ENCODE peak calls at places on chromosomes 2 and 18, in four cellular contexts. One of them, this sample, is unnamed.

GRCh38 chr2:84619784-84620371 is 103.6 kb downstream of the DNAH6 start:
- DNase-seq in uterus: no peak
- DNase-seq in body of pancreas: no peak
- DNase-seq in suprapubic skin: no peak
- DNase-seq in this sample: no peak

GRCh38 chr2:200310545-200310971 is 4.1 kb downstream of the SPATS2L start:
- DNase-seq in uterus: no peak
- DNase-seq in body of pancreas: no peak
- DNase-seq in suprapubic skin: no peak
- DNase-seq in this sample: no peak

GRCh38 chr2:25253153-25253617 is 84.8 kb upstream of the POMC start:
- DNase-seq in uterus: no peak
- DNase-seq in body of pancreas: no peak
- DNase-seq in suprapubic skin: no peak
- DNase-seq in this sample: no peak

GRCh38 chr2:132651115-132652099 is 18.6 kb downstream of the LYPD1 start:
- DNase-seq in uterus: no peak
- DNase-seq in body of pancreas: peak
- DNase-seq in suprapubic skin: no peak
- DNase-seq in this sample: no peak

GRCh38 chr2:239813261-239814135 is 211.6 kb downstream of the NDUFA10 start:
- DNase-seq in uterus: peak
- DNase-seq in body of pancreas: peak
- DNase-seq in suprapubic skin: peak
- DNase-seq in this sample: peak

GRCh38 chr2:237575869-237576862 is 9.8 kb downstream of the PRLH start:
- DNase-seq in uterus: no peak
- DNase-seq in body of pancreas: no peak
- DNase-seq in suprapubic skin: no peak
- DNase-seq in this sample: no peak

GRCh38 chr18:961644-962355 is 57.1 kb downstream of the ADCYAP1 start:
- DNase-seq in uterus: peak
- DNase-seq in body of pancreas: no peak
- DNase-seq in suprapubic skin: no peak
- DNase-seq in this sample: no peak

GRCh38 chr18:12891561-12891960 is 7.5 kb upstream of the PTPN2 start:
- DNase-seq in uterus: no peak
- DNase-seq in body of pancreas: no peak
- DNase-seq in suprapubic skin: no peak
- DNase-seq in this sample: no peak

GRCh38 chr2:199985625-199986207 is 30.3 kb downstream of the MAIP1 start:
- DNase-seq in uterus: peak
- DNase-seq in body of pancreas: peak
- DNase-seq in suprapubic skin: no peak
- DNase-seq in this sample: peak

GRCh38 chr2:166126014-166126639 is 1.7 kb downstream of the SCN1A start:
- DNase-seq in uterus: no peak
- DNase-seq in body of pancreas: no peak
- DNase-seq in suprapubic skin: no peak
- DNase-seq in this sample: no peak

GRCh38 chr18:79625924-79626561 is 53.6 kb upstream of the CTDP1 start:
- DNase-seq in uterus: peak
- DNase-seq in body of pancreas: peak
- DNase-seq in suprapubic skin: no peak
- DNase-seq in this sample: no peak

GRCh38 chr18:58784601-58785137 is 80.0 kb upstream of the ZNF532 start:
- DNase-seq in uterus: no peak
- DNase-seq in body of pancreas: no peak
- DNase-seq in suprapubic skin: no peak
- DNase-seq in this sample: no peak

GRCh38 chr2:99695856-99696255 is 206.0 kb upstream of the REV1 start:
- DNase-seq in uterus: no peak
- DNase-seq in body of pancreas: no peak
- DNase-seq in suprapubic skin: no peak
- DNase-seq in this sample: no peak

GRCh38 chr2:67289921-67290371 is 107.2 kb upstream of the ETAA1 start:
- DNase-seq in uterus: no peak
- DNase-seq in body of pancreas: no peak
- DNase-seq in suprapubic skin: no peak
- DNase-seq in this sample: no peak

GRCh38 chr18:28884304-28884703 is 707.4 kb upstream of the CDH2 start:
- DNase-seq in uterus: no peak
- DNase-seq in body of pancreas: no peak
- DNase-seq in suprapubic skin: no peak
- DNase-seq in this sample: no peak

GRCh38 chr2:33022989-33023731 is 76.4 kb downstream of the LTBP1 start:
- DNase-seq in uterus: no peak
- DNase-seq in body of pancreas: no peak
- DNase-seq in suprapubic skin: no peak
- DNase-seq in this sample: no peak

GRCh38 chr2:120845281-120845680 is 109.6 kb downstream of the GLI2 start:
- DNase-seq in uterus: peak
- DNase-seq in body of pancreas: peak
- DNase-seq in suprapubic skin: peak
- DNase-seq in this sample: peak

GRCh38 chr2:47056875-47057731 is 98.0 kb downstream of the STPG4 start:
- DNase-seq in uterus: peak
- DNase-seq in body of pancreas: no peak
- DNase-seq in suprapubic skin: no peak
- DNase-seq in this sample: peak

GRCh38 chr2:7015007-7015950 is 98.1 kb downstream of the RNF144A start:
- DNase-seq in uterus: no peak
- DNase-seq in body of pancreas: no peak
- DNase-seq in suprapubic skin: no peak
- DNase-seq in this sample: no peak

GRCh38 chr2:25062461-25062860 is 20.6 kb downstream of the EFR3B start:
- DNase-seq in uterus: no peak
- DNase-seq in body of pancreas: no peak
- DNase-seq in suprapubic skin: no peak
- DNase-seq in this sample: no peak

GRCh38 chr2:64296150-64296500 is 151.9 kb upstream of the PELI1 start:
- DNase-seq in uterus: no peak
- DNase-seq in body of pancreas: no peak
- DNase-seq in suprapubic skin: no peak
- DNase-seq in this sample: no peak

GRCh38 chr2:198296665-198297308 is 492.4 kb downstream of the PLCL1 start:
- DNase-seq in uterus: peak
- DNase-seq in body of pancreas: peak
- DNase-seq in suprapubic skin: no peak
- DNase-seq in this sample: no peak

GRCh38 chr2:10271509-10271908 is 31.2 kb upstream of the HPCAL1 start:
- DNase-seq in uterus: no peak
- DNase-seq in body of pancreas: no peak
- DNase-seq in suprapubic skin: no peak
- DNase-seq in this sample: peak

DNA sequence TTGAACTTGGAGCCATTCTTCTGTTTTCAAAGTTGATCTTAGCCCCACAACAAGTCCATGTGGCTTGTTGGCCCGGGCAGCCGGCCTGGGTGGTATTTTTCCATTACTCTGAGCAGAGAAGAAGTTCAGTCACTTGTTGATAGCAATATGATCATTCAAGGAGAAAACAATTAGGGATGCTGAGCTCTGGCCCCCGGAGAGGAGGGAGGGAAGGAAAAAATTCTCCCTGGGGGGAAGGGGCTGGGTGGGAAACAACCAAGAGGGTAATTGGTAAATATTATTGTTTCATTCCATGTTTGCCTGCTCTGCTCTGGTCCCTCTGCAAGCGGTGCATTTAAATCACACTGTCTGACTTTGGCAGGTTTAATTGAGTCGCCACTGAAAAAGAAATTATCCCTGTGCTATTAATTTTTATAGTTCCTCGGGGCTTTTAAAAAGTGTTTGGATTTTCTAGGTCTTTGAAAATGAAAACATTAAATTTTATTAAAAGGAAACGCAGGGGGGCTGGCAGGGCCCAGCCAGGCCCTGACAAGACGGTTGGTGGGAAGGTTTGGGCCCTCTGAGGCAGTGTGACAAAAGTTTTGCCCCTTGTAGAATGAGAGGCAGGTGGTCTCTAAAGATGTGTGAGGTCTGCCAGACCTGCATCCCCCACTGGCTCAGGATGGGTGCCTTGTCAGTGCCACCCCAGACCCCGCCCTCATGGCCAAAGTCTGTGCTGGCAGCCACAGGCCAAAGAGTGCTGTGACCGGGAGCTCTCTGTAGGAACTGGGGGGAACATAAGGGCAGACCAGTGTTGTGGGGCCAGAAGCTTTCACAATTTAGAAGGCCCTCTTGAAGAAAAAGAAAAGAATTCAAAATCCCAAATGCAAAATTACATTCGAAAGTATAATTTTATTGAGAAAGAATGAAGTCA is 52.5 kb upstream of the SLC14A2 start:
- DNase-seq in uterus: peak
- DNase-seq in body of pancreas: no peak
- DNase-seq in suprapubic skin: no peak
- DNase-seq in this sample: peak
- H3K27ac ChIP-seq in uterus: peak
- H3K27ac ChIP-seq in body of pancreas: no peak
- H3K27ac ChIP-seq in suprapubic skin: peak
- H3K27ac ChIP-seq in this sample: peak

GRCh38 chr2:232550351-232551261 is at the start of the genes EIF4E2 and TIGD1:
- DNase-seq in uterus: peak
- DNase-seq in body of pancreas: peak
- DNase-seq in suprapubic skin: peak
- DNase-seq in this sample: peak
- TF ChIP-seq POLR2A in uterus: peak
- TF ChIP-seq POLR2A in body of pancreas: peak
- TF ChIP-seq POLR2A in suprapubic skin: peak
- TF ChIP-seq POLR2A in this sample: peak

GRCh38 chr2:210965472-210965871 is 409.1 kb downstream of the CPS1 start:
- DNase-seq in uterus: no peak
- DNase-seq in body of pancreas: no peak
- DNase-seq in suprapubic skin: no peak
- DNase-seq in this sample: no peak

GRCh38 chr2:210961249-210961648 is 404.9 kb downstream of the CPS1 start:
- DNase-seq in uterus: no peak
- DNase-seq in body of pancreas: no peak
- DNase-seq in suprapubic skin: no peak
- DNase-seq in this sample: no peak

GRCh38 chr2:210963386-210963785 is 407.0 kb downstream of the CPS1 start:
- DNase-seq in uterus: no peak
- DNase-seq in body of pancreas: no peak
- DNase-seq in suprapubic skin: no peak
- DNase-seq in this sample: no peak

GRCh38 chr2:210966330-210966729 is 409.9 kb downstream of the CPS1 start:
- DNase-seq in uterus: no peak
- DNase-seq in body of pancreas: no peak
- DNase-seq in suprapubic skin: no peak
- DNase-seq in this sample: no peak

DNA sequence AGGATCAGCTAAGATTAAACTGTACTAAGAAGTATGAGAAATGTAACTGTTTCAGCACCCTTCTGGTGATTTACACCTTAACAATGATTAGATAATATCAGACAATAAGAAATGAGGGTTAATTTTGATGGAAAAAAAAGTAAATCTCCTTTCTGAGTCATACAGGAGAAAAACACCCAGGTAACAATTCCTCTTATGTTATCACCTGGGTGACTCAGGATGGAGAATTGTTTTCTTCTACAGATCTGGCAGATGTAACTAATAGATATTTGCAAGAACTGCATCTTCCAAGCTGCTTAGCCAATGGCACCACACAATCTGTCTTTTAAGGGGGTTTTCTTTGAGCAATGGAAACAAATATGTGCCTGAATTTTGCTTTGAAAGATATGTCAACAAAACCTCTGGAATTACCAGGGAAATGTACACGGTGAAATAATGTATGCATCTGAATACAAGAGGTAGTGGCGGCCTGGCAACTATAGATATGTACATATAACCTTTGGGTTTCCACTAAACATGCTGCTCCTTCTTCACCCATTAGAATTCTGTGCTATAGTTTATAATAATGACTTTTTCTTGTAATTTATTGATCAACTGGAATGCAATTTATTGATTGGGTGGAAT is 407.9 kb downstream of the CPS1 start:
- DNase-seq in uterus: no peak
- DNase-seq in body of pancreas: no peak
- DNase-seq in suprapubic skin: no peak
- DNase-seq in this sample: no peak
- H3K27ac ChIP-seq in uterus: no peak
- H3K27ac ChIP-seq in body of pancreas: no peak
- H3K27ac ChIP-seq in suprapubic skin: no peak
- H3K27ac ChIP-seq in this sample: no peak

GRCh38 chr2:105888625-105889024 is 143.9 kb downstream of the NCK2 start:
- DNase-seq in uterus: no peak
- DNase-seq in body of pancreas: no peak
- DNase-seq in suprapubic skin: no peak
- DNase-seq in this sample: no peak
- TF ChIP-seq POLR2A in uterus: no peak
- TF ChIP-seq POLR2A in body of pancreas: no peak
- TF ChIP-seq POLR2A in suprapubic skin: no peak
- TF ChIP-seq POLR2A in this sample: no peak

GRCh38 chr2:112886291-112886690 is 24.7 kb upstream of the IL37 start:
- DNase-seq in uterus: no peak
- DNase-seq in body of pancreas: no peak
- DNase-seq in suprapubic skin: no peak
- DNase-seq in this sample: no peak

GRCh38 chr2:112884869-112885502 is 26.0 kb upstream of the IL37 start:
- DNase-seq in uterus: no peak
- DNase-seq in body of pancreas: peak
- DNase-seq in suprapubic skin: no peak
- DNase-seq in this sample: no peak

GRCh38 chr2:112883669-112884068 is 27.3 kb upstream of the IL37 start:
- DNase-seq in uterus: no peak
- DNase-seq in body of pancreas: no peak
- DNase-seq in suprapubic skin: no peak
- DNase-seq in this sample: no peak

GRCh38 chr2:112887904-112888303 is 23.1 kb upstream of the IL37 start:
- DNase-seq in uterus: no peak
- DNase-seq in body of pancreas: no peak
- DNase-seq in suprapubic skin: no peak
- DNase-seq in this sample: no peak

DNA sequence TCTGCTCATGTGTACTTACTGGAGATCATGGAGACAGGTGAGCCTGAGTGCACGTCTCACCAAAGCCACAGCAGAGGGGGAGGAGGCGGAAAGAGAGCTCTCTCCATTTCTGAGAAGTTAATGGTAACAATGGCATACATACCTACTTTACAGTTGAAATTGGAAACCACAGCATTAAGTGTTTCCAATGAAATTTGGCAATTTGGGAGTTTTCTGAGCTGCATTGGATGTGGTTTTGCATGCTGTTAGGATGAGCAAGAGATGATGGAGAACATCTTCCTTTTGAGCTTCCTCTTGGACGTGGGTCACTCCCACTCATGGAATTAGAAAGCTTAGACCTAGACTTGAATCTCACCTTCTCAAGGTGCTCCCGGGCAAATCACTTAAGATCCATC is 25.5 kb upstream of the IL37 start:
- DNase-seq in uterus: no peak
- DNase-seq in body of pancreas: no peak
- DNase-seq in suprapubic skin: no peak
- DNase-seq in this sample: no peak
- H3K27ac ChIP-seq in uterus: no peak
- H3K27ac ChIP-seq in body of pancreas: no peak
- H3K27ac ChIP-seq in suprapubic skin: no peak
- H3K27ac ChIP-seq in this sample: no peak

This sample was measured in gastrocnemius medialis.